ENCODE peak calls at places on chromosome X, in five cellular contexts. One of them, this sample, is unnamed.
A peak's percentile ranks its signal among the peaks of the same experiment; 100 is the strongest.

GRCh38 chrX:9163153-9163790 is 129.3 kb upstream of the FAM9B start:
- DNase-seq in AG09309: no peak
- DNase-seq in activated naive CD4-positive, alpha-beta T cell: no peak
- DNase-seq in Ammon's horn: no peak
- DNase-seq in NCI-H510A treated with DMSO at 0.1 percent for 48 hours: peak; percentile 39
- DNase-seq in this sample: no peak

GRCh38 chrX:151984328-151984727 is 9.9 kb upstream of the GABRE start:
- DNase-seq in AG09309: peak; percentile 80
- DNase-seq in activated naive CD4-positive, alpha-beta T cell: no peak
- DNase-seq in Ammon's horn: no peak
- DNase-seq in NCI-H510A treated with DMSO at 0.1 percent for 48 hours: no peak
- DNase-seq in this sample: no peak

GRCh38 chrX:71492086-71493065 is 40.5 kb upstream of the OGT start:
- DNase-seq in AG09309: no peak
- DNase-seq in activated naive CD4-positive, alpha-beta T cell: no peak
- DNase-seq in Ammon's horn: peak; percentile 7
- DNase-seq in NCI-H510A treated with DMSO at 0.1 percent for 48 hours: peak; percentile 16
- DNase-seq in this sample: peak; percentile 20

GRCh38 chrX:11111038-11111851 is at the start of gene HCCS:
- DNase-seq in AG09309: no peak
- DNase-seq in activated naive CD4-positive, alpha-beta T cell: peak; percentile 46
- DNase-seq in Ammon's horn: peak; percentile 89
- DNase-seq in NCI-H510A treated with DMSO at 0.1 percent for 48 hours: peak; percentile 76
- DNase-seq in this sample: peak; percentile 83

GRCh38 chrX:134075894-134076718 is 90.7 kb upstream of the GPC3 start:
- DNase-seq in AG09309: no peak
- DNase-seq in activated naive CD4-positive, alpha-beta T cell: no peak
- DNase-seq in Ammon's horn: no peak
- DNase-seq in NCI-H510A treated with DMSO at 0.1 percent for 48 hours: no peak
- DNase-seq in this sample: no peak

GRCh38 chrX:50431623-50432022 is 39.0 kb downstream of the DGKK start:
- DNase-seq in AG09309: no peak
- DNase-seq in activated naive CD4-positive, alpha-beta T cell: no peak
- DNase-seq in Ammon's horn: no peak
- DNase-seq in NCI-H510A treated with DMSO at 0.1 percent for 48 hours: no peak
- DNase-seq in this sample: no peak

GRCh38 chrX:136667446-136668168 is 19.6 kb downstream of the CD40LG start:
- DNase-seq in AG09309: no peak
- DNase-seq in activated naive CD4-positive, alpha-beta T cell: no peak
- DNase-seq in Ammon's horn: no peak
- DNase-seq in NCI-H510A treated with DMSO at 0.1 percent for 48 hours: no peak
- DNase-seq in this sample: no peak

GRCh38 chrX:41889317-41890025 is 33.9 kb downstream of the CASK start:
- DNase-seq in AG09309: no peak
- DNase-seq in activated naive CD4-positive, alpha-beta T cell: no peak
- DNase-seq in Ammon's horn: no peak
- DNase-seq in NCI-H510A treated with DMSO at 0.1 percent for 48 hours: no peak
- DNase-seq in this sample: no peak

GRCh38 chrX:130861462-130861861 is 41.5 kb downstream of the ENOX2 start:
- DNase-seq in AG09309: no peak
- DNase-seq in activated naive CD4-positive, alpha-beta T cell: no peak
- DNase-seq in Ammon's horn: no peak
- DNase-seq in NCI-H510A treated with DMSO at 0.1 percent for 48 hours: no peak
- DNase-seq in this sample: no peak

GRCh38 chrX:130539721-130540321 is 138.0 kb downstream of the RBMX2 start:
- DNase-seq in AG09309: no peak
- DNase-seq in activated naive CD4-positive, alpha-beta T cell: no peak
- DNase-seq in Ammon's horn: peak; percentile 47
- DNase-seq in NCI-H510A treated with DMSO at 0.1 percent for 48 hours: peak; percentile 42
- DNase-seq in this sample: peak; percentile 21

GRCh38 chrX:12701625-12702024 is 89.6 kb upstream of the PRPS2 start:
- DNase-seq in AG09309: peak; percentile 16
- DNase-seq in activated naive CD4-positive, alpha-beta T cell: no peak
- DNase-seq in Ammon's horn: peak; percentile 59
- DNase-seq in NCI-H510A treated with DMSO at 0.1 percent for 48 hours: peak; percentile 55
- DNase-seq in this sample: peak; percentile 42

GRCh38 chrX:135513140-135513535 is 7.3 kb upstream of the INTS6L start:
- DNase-seq in AG09309: no peak
- DNase-seq in activated naive CD4-positive, alpha-beta T cell: no peak
- DNase-seq in Ammon's horn: no peak
- DNase-seq in NCI-H510A treated with DMSO at 0.1 percent for 48 hours: no peak
- DNase-seq in this sample: no peak

GRCh38 chrX:12988797-12989196 is 13.9 kb downstream of the TMSB4X start:
- DNase-seq in AG09309: no peak
- DNase-seq in activated naive CD4-positive, alpha-beta T cell: no peak
- DNase-seq in Ammon's horn: no peak
- DNase-seq in NCI-H510A treated with DMSO at 0.1 percent for 48 hours: peak; percentile 60
- DNase-seq in this sample: no peak

GRCh38 chrX:77446029-77446585 is 1.1 kb upstream of the FGF16 start:
- DNase-seq in AG09309: no peak
- DNase-seq in activated naive CD4-positive, alpha-beta T cell: no peak
- DNase-seq in Ammon's horn: no peak
- DNase-seq in NCI-H510A treated with DMSO at 0.1 percent for 48 hours: no peak
- DNase-seq in this sample: no peak

GRCh38 chrX:49269010-49269767 is 404 bp upstream of the PPP1R3F start:
- DNase-seq in AG09309: peak; percentile 95
- DNase-seq in activated naive CD4-positive, alpha-beta T cell: peak; percentile 87
- DNase-seq in Ammon's horn: peak; percentile 98
- DNase-seq in NCI-H510A treated with DMSO at 0.1 percent for 48 hours: peak; percentile 94
- DNase-seq in this sample: peak; percentile 93

GRCh38 chrX:152245231-152245630 is 106.9 kb upstream of the MAGEA10 start:
- DNase-seq in AG09309: no peak
- DNase-seq in activated naive CD4-positive, alpha-beta T cell: no peak
- DNase-seq in Ammon's horn: no peak
- DNase-seq in NCI-H510A treated with DMSO at 0.1 percent for 48 hours: no peak
- DNase-seq in this sample: no peak

GRCh38 chrX:16827225-16827624 is 41.0 kb downstream of the TXLNG start:
- DNase-seq in AG09309: no peak
- DNase-seq in activated naive CD4-positive, alpha-beta T cell: no peak
- DNase-seq in Ammon's horn: no peak
- DNase-seq in NCI-H510A treated with DMSO at 0.1 percent for 48 hours: no peak
- DNase-seq in this sample: no peak

GRCh38 chrX:154696328-154697045 is 43.1 kb upstream of the CTAG2 start:
- DNase-seq in AG09309: no peak
- DNase-seq in activated naive CD4-positive, alpha-beta T cell: no peak
- DNase-seq in Ammon's horn: peak; percentile 29
- DNase-seq in NCI-H510A treated with DMSO at 0.1 percent for 48 hours: no peak
- DNase-seq in this sample: no peak

GRCh38 chrX:139640259-139640658 is 67.7 kb downstream of the MCF2 start:
- DNase-seq in AG09309: no peak
- DNase-seq in activated naive CD4-positive, alpha-beta T cell: no peak
- DNase-seq in Ammon's horn: no peak
- DNase-seq in NCI-H510A treated with DMSO at 0.1 percent for 48 hours: no peak
- DNase-seq in this sample: no peak

GRCh38 chrX:153871451-153871850 is 14.5 kb downstream of the L1CAM start:
- DNase-seq in AG09309: no peak
- DNase-seq in activated naive CD4-positive, alpha-beta T cell: no peak
- DNase-seq in Ammon's horn: no peak
- DNase-seq in NCI-H510A treated with DMSO at 0.1 percent for 48 hours: no peak
- DNase-seq in this sample: no peak

GRCh38 chrX:56248492-56248891 is 16.3 kb downstream of the KLF8 start:
- DNase-seq in AG09309: no peak
- DNase-seq in activated naive CD4-positive, alpha-beta T cell: no peak
- DNase-seq in Ammon's horn: peak; percentile 55
- DNase-seq in NCI-H510A treated with DMSO at 0.1 percent for 48 hours: peak; percentile 31
- DNase-seq in this sample: peak; percentile 42

GRCh38 chrX:53072418-53073114 is 9.6 kb upstream of the TSPYL2 start:
- DNase-seq in AG09309: no peak
- DNase-seq in activated naive CD4-positive, alpha-beta T cell: no peak
- DNase-seq in Ammon's horn: no peak
- DNase-seq in NCI-H510A treated with DMSO at 0.1 percent for 48 hours: no peak
- DNase-seq in this sample: no peak

GRCh38 chrX:24150051-24150790 is 692 bp downstream of the ZFX start:
- DNase-seq in AG09309: peak; percentile 79
- DNase-seq in activated naive CD4-positive, alpha-beta T cell: peak; percentile 49
- DNase-seq in Ammon's horn: peak; percentile 81
- DNase-seq in NCI-H510A treated with DMSO at 0.1 percent for 48 hours: peak; percentile 68
- DNase-seq in this sample: peak; percentile 93

GRCh38 chrX:15349046-15349445 is 13.7 kb upstream of the PIGA start:
- DNase-seq in AG09309: peak; percentile 32
- DNase-seq in activated naive CD4-positive, alpha-beta T cell: no peak
- DNase-seq in Ammon's horn: peak; percentile 69
- DNase-seq in NCI-H510A treated with DMSO at 0.1 percent for 48 hours: peak; percentile 38
- DNase-seq in this sample: peak; percentile 14